ENCODE peak calls at places on chromosomes 1 and 21, in ten cellular contexts. Y is HCT116, C is thoracic aorta, W is mucosa of descending colon, N is left lung, D is lower lobe of right lung, X is GM06990, U is fibroblast of pulmonary artery, H is BJ, A is Panc1. P is an unnamed sample.

GRCh38 chr1:1628656-1629429 is 3.1 kb upstream of the MMP23B start:
- DNase-seq in Y (peak), C (no peak), W (no peak), N (peak), D (peak), X (peak), U (no peak), H (no peak), A (no peak), P (no peak)

GRCh38 chr1:216464489-216464888 is 41.2 kb upstream of the USH2A start:
- DNase-seq in Y (no peak), C (no peak), W (no peak), N (no peak), D (no peak), X (no peak), U (peak), H (peak), A (no peak), P (no peak)

GRCh38 chr21:45834821-45835293 is 146.7 kb upstream of the COL6A1 start:
- DNase-seq in Y (no peak), C (no peak), W (no peak), N (no peak), D (no peak), X (no peak), U (no peak), H (no peak), A (no peak), P (no peak)

GRCh38 chr1:10710489-10710888 is 86.0 kb downstream of the CASZ1 start:
- DNase-seq in Y (no peak), C (no peak), W (no peak), N (no peak), D (no peak), X (no peak), U (no peak), H (no peak), A (no peak), P (no peak)

GRCh38 chr1:4796161-4796998 is 142.0 kb downstream of the AJAP1 start:
- DNase-seq in Y (no peak), C (no peak), W (no peak), N (no peak), D (no peak), X (peak), U (no peak), H (no peak), A (no peak), P (no peak)

GRCh38 chr1:54246097-54246721 is 46.2 kb downstream of the MRPL37 start:
- DNase-seq in Y (no peak), C (no peak), W (no peak), N (peak), D (no peak), X (no peak), U (no peak), H (no peak), A (no peak), P (no peak)

GRCh38 chr1:80113168-80114038 is 1106.9 kb upstream of the ADGRL4 start:
- DNase-seq in Y (no peak), C (no peak), W (no peak), N (no peak), D (no peak), X (no peak), U (no peak), H (no peak), A (no peak), P (no peak)

GRCh38 chr21:38056481-38056880 is 140.2 kb upstream of the KCNJ6 start:
- DNase-seq in Y (no peak), C (no peak), W (no peak), N (no peak), D (no peak), X (no peak), U (no peak), H (no peak), A (no peak), P (no peak)

GRCh38 chr1:174408142-174408541 is 39.6 kb upstream of the GPR52 start:
- DNase-seq in Y (no peak), C (no peak), W (no peak), N (no peak), D (no peak), X (no peak), U (no peak), H (peak), A (no peak), P (no peak)

GRCh38 chr1:107073493-107073892 is 17.0 kb downstream of the PRMT6 start:
- DNase-seq in Y (no peak), C (no peak), W (no peak), N (no peak), D (no peak), X (no peak), U (no peak), H (no peak), A (no peak), P (no peak)

DNA sequence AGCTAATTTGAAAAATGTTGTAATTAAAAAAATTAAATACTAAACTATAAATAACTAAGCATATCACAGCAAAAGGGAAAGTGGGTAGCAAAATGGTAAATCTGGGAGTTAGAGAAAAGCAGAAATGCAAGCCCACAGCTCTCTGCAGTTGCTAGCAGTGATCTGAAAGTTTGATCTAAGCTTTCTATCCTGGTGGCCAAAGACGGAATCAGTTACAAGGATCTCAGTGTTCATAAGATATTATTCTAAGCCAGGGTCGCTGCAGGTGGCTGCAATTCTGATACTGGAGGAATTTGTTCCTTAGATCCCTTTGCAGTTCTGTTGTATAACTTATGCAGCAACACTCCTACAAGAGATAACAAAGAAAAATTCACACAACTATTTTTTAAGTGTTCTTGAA is 363.7 kb downstream of the SETD4 start:
- DNase-seq in Y (no peak), C (no peak), W (no peak), N (no peak), D (no peak), X (no peak), U (no peak), H (no peak), A (no peak), P (no peak)
- TF ChIP-seq CTCF in Y (no peak), C (no peak), W (no peak), N (peak), D (no peak), X (no peak), U (no peak), H (no peak), A (no peak), P (no peak)

GRCh38 chr1:183995322-183996035 is 42.0 kb downstream of the COLGALT2 start:
- DNase-seq in Y (no peak), C (no peak), W (no peak), N (peak), D (peak), X (no peak), U (peak), H (no peak), A (no peak), P (no peak)
- TF ChIP-seq CTCF in Y (no peak), C (no peak), W (no peak), N (no peak), D (no peak), X (no peak), U (no peak), H (no peak), A (no peak), P (no peak)

DNA sequence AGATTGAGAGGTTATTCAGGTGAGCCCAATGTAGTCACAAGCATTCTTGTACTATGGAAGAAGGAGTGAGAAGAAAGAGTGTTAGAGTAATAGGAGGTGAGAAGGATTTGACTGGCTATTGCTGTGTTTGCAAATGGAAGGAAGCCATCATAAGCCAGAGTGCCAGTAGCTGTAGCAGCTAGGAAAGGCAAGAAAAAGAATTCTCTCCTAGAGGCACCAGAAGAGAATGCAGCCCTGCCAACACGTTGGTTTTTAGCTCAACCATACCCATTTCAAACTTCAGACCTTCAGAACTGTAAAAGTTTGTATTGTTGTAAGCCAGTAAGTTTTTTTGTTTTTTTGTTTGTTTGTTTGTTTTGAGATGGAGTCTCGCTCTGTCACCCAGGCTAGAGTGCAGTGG is 8.9 kb upstream of the IL12RB2 start:
- DNase-seq in Y (no peak), C (no peak), W (no peak), N (no peak), D (no peak), X (no peak), U (no peak), H (no peak), A (no peak), P (no peak)
- TF ChIP-seq CTCF in Y (no peak), C (no peak), W (no peak), N (no peak), D (no peak), X (no peak), U (no peak), H (no peak), A (no peak), P (no peak)

DNA sequence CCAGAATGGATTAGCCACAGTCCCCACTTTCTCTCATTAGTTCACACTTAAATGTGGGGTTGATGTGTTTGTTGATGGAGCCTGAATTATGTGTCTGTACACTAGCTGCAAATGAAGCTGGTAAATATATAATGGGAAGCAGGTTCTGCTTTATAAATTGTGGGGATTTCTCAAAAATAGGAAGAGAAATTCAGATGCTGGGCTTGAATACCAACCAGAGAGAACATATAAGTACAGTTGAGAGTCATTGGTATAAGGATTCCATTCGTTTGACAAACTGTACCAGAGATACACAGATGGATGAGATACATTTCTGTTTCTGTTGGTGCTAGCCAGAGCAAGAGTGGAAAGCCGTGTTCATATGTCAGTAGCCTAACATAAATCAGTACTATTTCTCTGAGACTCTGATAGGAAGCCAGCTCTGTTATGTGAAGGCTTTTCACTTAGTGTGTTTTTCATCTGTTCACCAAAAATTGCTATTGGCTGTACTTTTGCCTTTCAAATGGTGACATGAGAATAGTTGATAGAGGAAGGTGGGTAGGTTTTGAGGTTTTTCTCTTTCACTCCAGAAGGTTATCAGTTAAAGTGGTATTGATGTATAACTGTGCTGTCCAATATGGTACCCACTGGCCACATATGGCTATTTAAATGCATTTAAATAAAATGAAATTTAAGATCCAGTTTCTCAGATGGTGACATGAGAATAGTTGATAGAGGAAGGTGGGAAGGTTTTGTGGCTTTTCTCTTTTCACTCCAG is 15.6 kb downstream of the SMG7 start:
- DNase-seq in Y (no peak), C (no peak), W (no peak), N (no peak), D (no peak), X (no peak), U (no peak), H (no peak), A (no peak), P (no peak)
- TF ChIP-seq CTCF in Y (no peak), C (no peak), W (no peak), N (no peak), D (no peak), X (no peak), U (no peak), H (no peak), A (no peak), P (no peak)

GRCh38 chr1:29415156-29415830 is 179.0 kb downstream of the PTPRU start:
- DNase-seq in Y (peak), C (no peak), W (no peak), N (no peak), D (no peak), X (no peak), U (no peak), H (no peak), A (no peak), P (no peak)
- TF ChIP-seq CTCF in Y (peak), C (no peak), W (no peak), N (no peak), D (no peak), X (no peak), U (peak), H (no peak), A (no peak), P (no peak)

DNA sequence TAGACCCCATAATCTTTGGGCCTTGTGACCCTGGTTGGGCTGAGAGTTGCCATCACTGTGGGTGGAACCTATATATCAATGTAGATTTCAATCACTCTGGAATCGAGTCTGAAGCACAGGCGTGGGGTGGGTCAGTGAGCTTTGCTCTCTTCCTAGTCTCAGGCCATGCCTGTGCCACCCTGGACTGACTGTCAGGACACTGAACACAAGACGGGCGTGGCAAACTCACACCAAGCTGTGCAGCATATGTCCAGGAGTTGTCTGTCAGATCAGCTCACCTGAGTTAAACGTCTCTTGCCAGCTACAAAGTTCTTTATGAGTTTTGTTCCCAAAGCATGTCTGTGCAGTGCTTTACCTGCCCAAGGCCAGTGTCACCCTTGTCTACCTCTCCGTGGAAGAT is 30.9 kb upstream of the ALPL start:
- DNase-seq in Y (no peak), C (no peak), W (peak), N (no peak), D (no peak), X (no peak), U (no peak), H (no peak), A (no peak), P (no peak)
- TF ChIP-seq CTCF in Y (no peak), C (no peak), W (no peak), N (no peak), D (no peak), X (no peak), U (no peak), H (no peak), A (no peak), P (no peak)

GRCh38 chr1:25797939-25798338 is 2.1 kb upstream of the SELENON start:
- DNase-seq in Y (no peak), C (no peak), W (peak), N (peak), D (no peak), X (no peak), U (peak), H (no peak), A (no peak), P (no peak)
- TF ChIP-seq CTCF in Y (peak), C (no peak), W (peak), N (peak), D (peak), X (peak), U (peak), H (peak), A (peak), P (peak)

DNA sequence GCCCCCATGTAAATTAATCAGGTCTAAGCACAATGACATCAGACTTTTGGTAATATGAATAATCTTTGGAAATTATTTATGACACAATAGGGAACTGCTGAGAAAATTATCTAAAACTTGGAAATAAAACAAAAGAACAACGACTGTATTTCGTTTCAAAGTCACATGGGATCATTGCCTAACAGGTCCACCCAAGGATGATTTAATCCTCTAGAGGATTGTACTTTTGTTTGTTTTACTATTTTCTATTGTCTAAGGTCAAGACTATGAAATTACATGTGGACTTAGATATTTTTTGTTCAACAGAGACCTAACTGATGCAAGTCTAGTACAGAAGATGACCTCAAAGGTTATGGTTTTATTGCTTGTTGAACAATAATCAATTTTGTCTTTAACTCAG is 312.2 kb downstream of the BACH1 start:
- DNase-seq in Y (no peak), C (no peak), W (no peak), N (no peak), D (no peak), X (no peak), U (peak), H (no peak), A (no peak), P (no peak)
- TF ChIP-seq CTCF in Y (no peak), C (no peak), W (no peak), N (no peak), D (no peak), X (no peak), U (no peak), H (no peak), A (no peak), P (no peak)

GRCh38 chr21:36987845-36988244 is 18.7 kb upstream of the RIPPLY3 start:
- DNase-seq in Y (no peak), C (no peak), W (no peak), N (no peak), D (no peak), X (no peak), U (no peak), H (no peak), A (no peak), P (no peak)

GRCh38 chr21:36992671-36993070 is 13.8 kb upstream of the RIPPLY3 start:
- DNase-seq in Y (no peak), C (no peak), W (no peak), N (no peak), D (no peak), X (no peak), U (no peak), H (no peak), A (no peak), P (no peak)

GRCh38 chr21:36988536-36988935 is 18.0 kb upstream of the RIPPLY3 start:
- DNase-seq in Y (no peak), C (no peak), W (no peak), N (no peak), D (no peak), X (no peak), U (no peak), H (no peak), A (no peak), P (no peak)

GRCh38 chr21:36989699-36990507 is 16.6 kb upstream of the RIPPLY3 start:
- DNase-seq in Y (peak), C (peak), W (peak), N (peak), D (peak), X (peak), U (peak), H (peak), A (peak), P (peak)

DNA sequence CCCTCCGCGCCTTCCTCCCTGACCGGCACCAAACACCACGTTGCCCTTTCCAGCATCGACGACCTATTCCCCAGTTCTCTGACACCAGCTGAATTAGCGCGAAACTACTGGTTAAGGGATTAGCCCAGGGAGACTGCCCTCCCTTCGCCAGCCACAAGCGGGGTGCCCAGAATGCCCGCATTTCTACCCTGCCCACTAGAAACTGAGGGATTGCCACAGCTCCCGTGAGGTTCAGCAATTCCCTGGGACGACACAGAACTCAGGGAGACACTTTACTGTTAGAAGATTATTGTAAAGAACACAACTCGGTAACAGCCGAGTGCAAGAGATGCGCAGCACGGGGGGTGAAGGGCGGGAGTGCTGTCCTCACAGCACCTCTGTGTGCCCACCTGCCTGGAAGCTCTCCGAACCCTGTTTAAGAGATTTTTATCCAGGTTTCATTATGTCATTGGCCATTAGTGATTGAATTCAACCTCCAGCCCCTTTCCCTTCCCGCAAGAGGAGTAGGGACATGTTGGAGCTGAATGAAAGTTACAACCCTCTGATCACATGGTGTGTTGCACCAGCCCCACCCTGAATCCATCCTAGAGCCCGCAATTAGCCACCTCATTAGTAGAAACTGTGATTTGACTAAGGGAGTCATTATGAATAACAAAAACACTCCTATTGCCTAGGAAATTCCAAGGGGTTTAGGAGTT is 15.8 kb upstream of the RIPPLY3 start:
- DNase-seq in Y (no peak), C (no peak), W (no peak), N (no peak), D (no peak), X (no peak), U (no peak), H (no peak), A (no peak), P (no peak)
- TF ChIP-seq CTCF in Y (no peak), C (no peak), W (no peak), N (no peak), D (no peak), X (no peak), U (no peak), H (no peak), A (no peak), P (no peak)

DNA sequence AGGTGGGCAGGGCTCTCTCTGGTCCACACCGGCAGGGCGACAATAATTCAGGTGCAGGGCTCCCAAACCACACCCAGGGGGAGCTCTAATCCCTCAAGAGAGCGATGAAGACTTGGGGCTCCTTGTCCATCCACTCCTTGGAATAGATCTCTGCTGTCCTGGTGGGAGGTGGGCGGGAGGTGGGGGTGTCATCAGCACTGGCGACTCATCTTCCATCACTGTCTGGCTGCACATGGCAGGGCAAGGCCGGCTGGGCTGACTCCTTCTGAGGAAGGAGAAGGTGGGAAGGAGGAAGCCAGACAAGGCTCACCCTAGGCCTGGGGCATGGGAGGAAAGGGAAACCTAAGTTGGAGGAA is 29.3 kb downstream of the TNNT2 start:
- DNase-seq in Y (peak), C (no peak), W (peak), N (no peak), D (peak), X (no peak), U (peak), H (no peak), A (no peak), P (no peak)
- TF ChIP-seq CTCF in Y (peak), C (peak), W (no peak), N (peak), D (peak), X (peak), U (peak), H (peak), A (peak), P (peak)